ENCODE peak calls at places on chromosome 13, in four cellular contexts. One of them, this sample, is unnamed.

GRCh38 chr13:92767468-92767867 is 459.1 kb upstream of the GPC6 start:
- DNase-seq in stimulated activated naive CD8-positive, alpha-beta T cell treated with anti-CD3 and anti-CD28 coated beads, Interleukin-15, Interleukin-2, amounts not matched to agents 100 U/mL and 50 U/mL, for 24 hours: no peak
- DNase-seq in AG09319: no peak
- DNase-seq in osteocyte: no peak
- DNase-seq in this sample: no peak

GRCh38 chr13:39913339-39913738 is 257.9 kb downstream of the COG6 start:
- DNase-seq in stimulated activated naive CD8-positive, alpha-beta T cell treated with anti-CD3 and anti-CD28 coated beads, Interleukin-15, Interleukin-2, amounts not matched to agents 100 U/mL and 50 U/mL, for 24 hours: no peak
- DNase-seq in AG09319: no peak
- DNase-seq in osteocyte: no peak
- DNase-seq in this sample: no peak

GRCh38 chr13:111249637-111250360 is 70.6 kb upstream of the TEX29 start:
- DNase-seq in AG09319: no peak
- DNase-seq in osteocyte: no peak
- DNase-seq in stimulated activated naive CD8-positive, alpha-beta T cell treated with anti-CD3 and anti-CD28 coated beads, Interleukin-15, Interleukin-2, amounts not matched to agents 100 U/mL and 50 U/mL, for 24 hours: no peak
- DNase-seq in this sample: no peak

GRCh38 chr13:76012091-76012721 is 376.1 kb downstream of the LMO7 start:
- DNase-seq in AG09319: no peak
- DNase-seq in osteocyte: no peak
- DNase-seq in stimulated activated naive CD8-positive, alpha-beta T cell treated with anti-CD3 and anti-CD28 coated beads, Interleukin-15, Interleukin-2, amounts not matched to agents 100 U/mL and 50 U/mL, for 24 hours: no peak
- DNase-seq in this sample: no peak

GRCh38 chr13:50357586-50358118 is 342.4 kb downstream of the KCNRG start:
- DNase-seq in AG09319: no peak
- DNase-seq in stimulated activated naive CD8-positive, alpha-beta T cell treated with anti-CD3 and anti-CD28 coated beads, Interleukin-15, Interleukin-2, amounts not matched to agents 100 U/mL and 50 U/mL, for 24 hours: no peak
- DNase-seq in osteocyte: no peak
- DNase-seq in this sample: no peak

GRCh38 chr13:85661639-85662038 is 137.6 kb downstream of the SLITRK6 start:
- DNase-seq in osteocyte: no peak
- DNase-seq in AG09319: no peak
- DNase-seq in stimulated activated naive CD8-positive, alpha-beta T cell treated with anti-CD3 and anti-CD28 coated beads, Interleukin-15, Interleukin-2, amounts not matched to agents 100 U/mL and 50 U/mL, for 24 hours: no peak
- DNase-seq in this sample: no peak

GRCh38 chr13:80802946-80803345 is 462.0 kb upstream of the SPRY2 start:
- DNase-seq in osteocyte: no peak
- DNase-seq in AG09319: no peak
- DNase-seq in stimulated activated naive CD8-positive, alpha-beta T cell treated with anti-CD3 and anti-CD28 coated beads, Interleukin-15, Interleukin-2, amounts not matched to agents 100 U/mL and 50 U/mL, for 24 hours: no peak
- DNase-seq in this sample: no peak

GRCh38 chr13:19362946-19363510 is 181.4 kb upstream of the TUBA3C start:
- DNase-seq in AG09319: no peak
- DNase-seq in osteocyte: no peak
- DNase-seq in stimulated activated naive CD8-positive, alpha-beta T cell treated with anti-CD3 and anti-CD28 coated beads, Interleukin-15, Interleukin-2, amounts not matched to agents 100 U/mL and 50 U/mL, for 24 hours: no peak
- DNase-seq in this sample: no peak

GRCh38 chr13:113749956-113750355 is 9.1 kb upstream of the TMEM255B start:
- DNase-seq in AG09319: no peak
- DNase-seq in osteocyte: no peak
- DNase-seq in stimulated activated naive CD8-positive, alpha-beta T cell treated with anti-CD3 and anti-CD28 coated beads, Interleukin-15, Interleukin-2, amounts not matched to agents 100 U/mL and 50 U/mL, for 24 hours: no peak
- DNase-seq in this sample: no peak